ENCODE peak calls at places on chromosome 6, in seven cellular contexts. W, K, E, D, Q, B and T are unnamed samples.

GRCh38 chr6:119591235-119591634 is 241.7 kb upstream of the MAN1A1 start:
- DNase-seq in W (no peak), K (no peak), E (no peak), D (no peak), Q (no peak), B (no peak), T (no peak)

GRCh38 chr6:134665029-134665723 is 284.7 kb downstream of the ALDH8A1 start:
- DNase-seq in W (no peak), K (no peak), E (no peak), D (no peak), Q (no peak), B (no peak), T (no peak)

GRCh38 chr6:42727084-42727601 is 4.7 kb upstream of the PRPH2 start:
- DNase-seq in W (no peak), K (peak; percentile 47), E (peak; percentile 80), D (peak; percentile 57), Q (peak; percentile 66), B (peak; percentile 73), T (no peak)

GRCh38 chr6:9139762-9140161 is 704.4 kb upstream of the SLC35B3 start:
- DNase-seq in W (peak; percentile 69), K (no peak), E (no peak), D (no peak), Q (no peak), B (peak; percentile 67), T (peak; percentile 64)

GRCh38 chr6:110528930-110529325 is 52.5 kb upstream of the SLC22A16 start:
- DNase-seq in W (no peak), K (no peak), E (no peak), D (no peak), Q (no peak), B (no peak), T (no peak)

GRCh38 chr6:165245716-165246115 is 63.7 kb downstream of the C6orf118 start:
- DNase-seq in W (no peak), K (no peak), E (no peak), D (no peak), Q (no peak), B (no peak), T (peak; percentile 4)

GRCh38 chr6:16358531-16359138 is 120.2 kb downstream of the GMPR start:
- DNase-seq in W (no peak), K (no peak), E (no peak), D (no peak), Q (no peak), B (no peak), T (no peak)

GRCh38 chr6:33440649-33441309 is 13.6 kb upstream of the ZBTB9 start:
- DNase-seq in W (no peak), K (no peak), E (no peak), D (no peak), Q (no peak), B (no peak), T (no peak)

GRCh38 chr6:333379-334002 is 41.2 kb downstream of the DUSP22 start:
- DNase-seq in W (no peak), K (no peak), E (peak; percentile 78), D (no peak), Q (no peak), B (no peak), T (no peak)

GRCh38 chr6:15561447-15562199 is 101.2 kb downstream of the DTNBP1 start:
- DNase-seq in W (no peak), K (no peak), E (no peak), D (no peak), Q (no peak), B (no peak), T (no peak)

GRCh38 chr6:5087389-5087788 is 2.2 kb downstream of the PPP1R3G start:
- DNase-seq in W (no peak), K (peak; percentile 44), E (no peak), D (peak; percentile 70), Q (no peak), B (peak; percentile 53), T (no peak)

GRCh38 chr6:136230219-136230980 is 19.7 kb downstream of the MTFR2 start:
- DNase-seq in W (no peak), K (no peak), E (no peak), D (no peak), Q (no peak), B (no peak), T (no peak)

GRCh38 chr6:136226027-136226673 is 24.0 kb downstream of the MTFR2 start:
- DNase-seq in W (no peak), K (no peak), E (peak; percentile 85), D (peak; percentile 70), Q (no peak), B (peak; percentile 84), T (no peak)

GRCh38 chr6:136226674-136227377 is 23.3 kb downstream of the MTFR2 start:
- DNase-seq in W (no peak), K (no peak), E (no peak), D (no peak), Q (no peak), B (no peak), T (no peak)

GRCh38 chr6:136225496-136225895 is 24.6 kb downstream of the MTFR2 start:
- DNase-seq in W (peak; percentile 33), K (no peak), E (no peak), D (no peak), Q (no peak), B (no peak), T (no peak)

DNA sequence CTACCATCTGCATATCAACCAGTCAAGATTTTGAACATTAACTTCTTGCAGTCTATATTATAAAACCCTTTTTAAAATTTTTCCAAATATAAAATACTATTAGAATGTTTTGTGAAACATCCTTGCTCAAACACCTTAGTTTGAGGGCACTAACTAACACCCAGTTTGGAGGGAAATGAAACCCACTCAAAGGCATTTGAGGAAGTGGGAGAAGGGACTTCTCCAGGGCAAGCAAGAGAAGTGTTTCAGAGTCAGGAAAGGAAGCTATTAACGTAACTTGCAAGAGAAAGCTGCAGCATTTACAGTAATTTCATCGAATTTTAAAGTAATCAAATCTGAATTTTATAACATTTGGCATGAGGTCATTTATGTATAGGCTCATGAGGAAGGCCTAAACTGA is 21.3 kb downstream of the MTFR2 start:
- DNase-seq in W (no peak), K (no peak), E (no peak), D (no peak), Q (no peak), B (no peak), T (no peak)
- TF ChIP-seq CTCF in W (no peak), K (no peak), E (no peak), D (no peak), Q (no peak), B (no peak), T (no peak)

DNA sequence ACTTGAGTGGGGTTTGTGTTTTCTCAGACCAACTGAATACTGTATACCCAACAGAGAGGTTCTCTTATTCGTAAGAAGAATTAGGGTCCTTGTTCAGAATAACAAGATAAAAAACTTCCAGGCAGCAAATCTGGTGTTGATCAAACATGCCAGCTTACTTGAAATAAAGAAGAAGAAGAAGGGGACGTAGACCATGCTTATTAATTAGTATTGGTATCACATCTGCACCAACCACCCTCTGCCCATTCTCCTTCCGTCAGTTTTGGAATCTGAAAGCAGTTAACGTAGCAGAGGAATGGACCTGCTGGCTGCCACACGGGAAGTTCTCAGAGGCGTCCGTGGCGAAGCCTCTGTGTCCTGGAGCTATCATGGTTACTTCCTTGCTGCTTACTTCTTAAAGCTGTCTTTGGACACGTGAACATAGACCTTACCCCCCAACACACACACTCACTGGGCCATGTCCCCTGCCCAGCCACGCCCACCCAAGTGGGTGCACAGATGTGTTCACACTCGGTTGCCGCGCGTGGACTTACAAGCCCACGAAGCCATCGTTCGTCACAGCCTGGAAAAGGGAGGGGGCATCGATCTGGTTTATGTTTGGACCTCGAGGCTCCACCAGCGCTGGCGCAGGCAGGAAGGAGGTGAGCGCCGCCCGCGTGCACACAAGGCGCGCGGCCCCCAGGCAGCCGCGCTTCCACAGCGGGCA is 4.1 kb upstream of the DLL1 start:
- DNase-seq in W (no peak), K (no peak), E (no peak), D (no peak), Q (no peak), B (no peak), T (no peak)
- H3K27me3 ChIP-seq in W (no peaks in the 10 kb centered on the region), K (peaks cover 100% of the 10 kb centered on the region), E (peaks cover 8% of the 10 kb centered on the region), D (peaks cover 77% of the 10 kb centered on the region), Q (no peaks in the 10 kb centered on the region), B (peaks cover 34% of the 10 kb centered on the region), T (peaks cover 49% of the 10 kb centered on the region)

GRCh38 chr6:44156494-44157151 is 2.0 kb upstream of the CAPN11 start:
- DNase-seq in W (no peak), K (no peak), E (no peak), D (no peak), Q (no peak), B (no peak), T (no peak)

GRCh38 chr6:44152533-44152932 is 6.1 kb upstream of the CAPN11 start:
- DNase-seq in W (no peak), K (no peak), E (no peak), D (no peak), Q (no peak), B (no peak), T (no peak)

GRCh38 chr6:44154067-44154466 is 4.6 kb upstream of the CAPN11 start:
- DNase-seq in W (no peak), K (no peak), E (no peak), D (no peak), Q (no peak), B (no peak), T (no peak)

GRCh38 chr6:44158770-44159228 is at the start of gene CAPN11:
- DNase-seq in W (no peak), K (no peak), E (no peak), D (no peak), Q (no peak), B (no peak), T (no peak)

DNA sequence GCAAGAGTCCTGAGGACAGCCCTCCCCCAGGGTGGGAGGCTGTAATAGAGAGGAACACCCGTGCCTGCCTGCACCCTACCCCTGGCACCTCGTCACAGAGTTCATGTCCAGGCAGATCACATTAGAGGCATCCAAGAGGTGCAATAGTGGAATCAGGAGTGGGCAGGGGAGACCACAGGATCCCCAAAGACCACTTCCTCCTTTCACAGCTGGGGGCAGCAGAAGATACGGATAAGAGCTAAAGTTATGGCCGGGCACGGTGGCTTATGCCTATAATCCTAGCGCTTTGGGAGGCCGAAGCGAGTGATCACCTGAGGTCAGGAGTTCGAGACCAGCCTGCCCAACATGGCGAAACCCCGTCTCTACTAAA is 1.5 kb upstream of the CAPN11 start:
- DNase-seq in W (no peak), K (no peak), E (no peak), D (no peak), Q (no peak), B (no peak), T (no peak)
- TF ChIP-seq CTCF in W (no peak), K (no peak), E (no peak), D (no peak), Q (no peak), B (no peak), T (no peak)

DNA sequence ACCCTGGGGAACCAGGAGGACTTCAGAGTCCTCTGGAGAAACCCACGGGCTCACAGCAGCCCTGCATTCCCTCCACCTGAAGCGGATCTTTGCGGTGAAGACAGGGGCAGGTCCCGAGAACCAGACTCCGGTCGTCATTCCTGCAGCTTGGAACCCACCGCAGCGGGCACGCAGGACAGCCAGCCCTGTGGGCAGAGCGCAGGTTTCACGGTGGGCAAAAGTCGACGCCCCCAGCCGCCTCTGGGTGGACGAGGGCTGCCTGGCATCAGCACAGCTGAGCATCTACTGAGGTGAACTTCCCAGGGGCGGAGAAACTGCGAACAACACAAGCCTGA is 118.3 kb downstream of the PSMB1 start:
- DNase-seq in W (no peak), K (no peak), E (no peak), D (no peak), Q (no peak), B (no peak), T (no peak)
- H3K27me3 ChIP-seq in W (no peaks in the 10 kb centered on the region), K (no peaks in the 10 kb centered on the region), E (no peaks in the 10 kb centered on the region), D (no peaks in the 10 kb centered on the region), Q (no peaks in the 10 kb centered on the region), B (no peaks in the 10 kb centered on the region), T (no peaks in the 10 kb centered on the region)

GRCh38 chr6:144263786-144264185 is 21.3 kb upstream of the UTRN start:
- DNase-seq in W (no peak), K (no peak), E (no peak), D (no peak), Q (no peak), B (no peak), T (no peak)
- TF ChIP-seq CTCF in W (no peak), K (no peak), E (no peak), D (no peak), Q (no peak), B (no peak), T (no peak)